ENCODE peak calls at places on chromosomes 12 and 14, in nine cellular contexts. M is colonic mucosa; V is AG10803; O is dorsolateral prefrontal cortex; C is heart right ventricle; A is CD8-positive, alpha-beta T cell; W is astrocyte of the spinal cord; S is lower lobe of right lung; U is mammary epithelial cell. I is an unnamed sample.

GRCh38 chr14:65169351-65169750 is 67.0 kb upstream of the MAX start:
- DNase-seq in M (no peak), V (peak; percentile 80), O (no peak), C (peak; percentile 10), A (no peak), W (peak; percentile 63), S (no peak), U (peak; percentile 70), I (peak; percentile 15)

GRCh38 chr12:58888131-58888783 is 32.0 kb downstream of the LRIG3 start:
- DNase-seq in M (no peak), V (peak; percentile 90), O (no peak), C (peak; percentile 38), A (no peak), W (peak; percentile 77), S (no peak), U (peak; percentile 89), I (peak; percentile 93)

GRCh38 chr14:80954771-80955299 is 586 bp upstream of the TSHR start:
- DNase-seq in M (peak; percentile 82), V (peak; percentile 89), O (peak; percentile 53), C (peak; percentile 82), A (peak; percentile 76), W (peak; percentile 77), S (peak; percentile 85), U (peak; percentile 63), I (peak; percentile 32)

GRCh38 chr12:121576851-121577391 is 3.9 kb downstream of the KDM2B start:
- DNase-seq in M (peak; percentile 40), V (peak; percentile 94), O (no peak), C (no peak), A (no peak), W (peak; percentile 84), S (no peak), U (peak; percentile 11), I (peak; percentile 73)

GRCh38 chr14:48842785-48843184 is 743.4 kb downstream of the RPS29 start:
- DNase-seq in M (no peak), V (no peak), O (no peak), C (no peak), A (no peak), W (no peak), S (no peak), U (no peak), I (no peak)

GRCh38 chr12:459430-460258 is at the start of gene B4GALNT3:
- DNase-seq in M (peak; percentile 67), V (no peak), O (no peak), C (peak; percentile 24), A (peak; percentile 16), W (no peak), S (peak; percentile 83), U (peak; percentile 54), I (no peak)

GRCh38 chr14:44895716-44896115 is 66.0 kb downstream of the KLHL28 start:
- DNase-seq in M (no peak), V (peak; percentile 89), O (no peak), C (no peak), A (no peak), W (peak; percentile 73), S (no peak), U (peak; percentile 48), I (no peak)

GRCh38 chr12:91222746-91223145 is 40.1 kb upstream of the DCN start:
- DNase-seq in M (no peak), V (peak; percentile 66), O (no peak), C (no peak), A (no peak), W (peak; percentile 83), S (no peak), U (peak; percentile 11), I (no peak)

GRCh38 chr12:104669057-104669770 is 212.5 kb downstream of the CHST11 start:
- DNase-seq in M (peak; percentile 41), V (no peak), O (peak; percentile 73), C (peak; percentile 69), A (no peak), W (peak; percentile 37), S (peak; percentile 73), U (peak; percentile 77), I (no peak)

GRCh38 chr12:96258451-96258933 is 64.3 kb downstream of the ELK3 start:
- DNase-seq in M (peak; percentile 37), V (peak; percentile 84), O (no peak), C (peak; percentile 89), A (no peak), W (peak; percentile 91), S (no peak), U (peak; percentile 39), I (no peak)

GRCh38 chr12:26845984-26846383 is 13.0 kb upstream of the ITPR2 start:
- DNase-seq in M (no peak), V (peak; percentile 84), O (no peak), C (peak; percentile 21), A (no peak), W (peak; percentile 71), S (no peak), U (no peak), I (peak; percentile 69)

GRCh38 chr12:71848212-71848611 is 8.7 kb downstream of the TBC1D15 start:
- DNase-seq in M (no peak), V (no peak), O (no peak), C (no peak), A (no peak), W (no peak), S (no peak), U (peak; percentile 35), I (no peak)

GRCh38 chr14:104550849-104551728 is 28.5 kb upstream of the C14orf180 start:
- DNase-seq in M (no peak), V (no peak), O (peak; percentile 6), C (no peak), A (no peak), W (no peak), S (no peak), U (no peak), I (no peak)

GRCh38 chr14:35285168-35285990 is 6.8 kb upstream of the PSMA6 start:
- DNase-seq in M (no peak), V (peak; percentile 5), O (no peak), C (no peak), A (no peak), W (no peak), S (no peak), U (peak; percentile 18), I (no peak)

GRCh38 chr14:68476212-68476964 is 316.5 kb downstream of the ZFP36L1 start:
- DNase-seq in M (no peak), V (peak; percentile 99), O (no peak), C (peak; percentile 51), A (no peak), W (peak; percentile 91), S (peak; percentile 72), U (peak; percentile 93), I (peak; percentile 88)

GRCh38 chr14:35861204-35861868 is 35.2 kb downstream of the BRMS1L start:
- DNase-seq in M (no peak), V (no peak), O (no peak), C (no peak), A (no peak), W (no peak), S (no peak), U (no peak), I (no peak)

GRCh38 chr14:80663541-80663940 is 278.0 kb downstream of the CEP128 start:
- DNase-seq in M (no peak), V (no peak), O (no peak), C (no peak), A (no peak), W (no peak), S (no peak), U (no peak), I (no peak)

DNA sequence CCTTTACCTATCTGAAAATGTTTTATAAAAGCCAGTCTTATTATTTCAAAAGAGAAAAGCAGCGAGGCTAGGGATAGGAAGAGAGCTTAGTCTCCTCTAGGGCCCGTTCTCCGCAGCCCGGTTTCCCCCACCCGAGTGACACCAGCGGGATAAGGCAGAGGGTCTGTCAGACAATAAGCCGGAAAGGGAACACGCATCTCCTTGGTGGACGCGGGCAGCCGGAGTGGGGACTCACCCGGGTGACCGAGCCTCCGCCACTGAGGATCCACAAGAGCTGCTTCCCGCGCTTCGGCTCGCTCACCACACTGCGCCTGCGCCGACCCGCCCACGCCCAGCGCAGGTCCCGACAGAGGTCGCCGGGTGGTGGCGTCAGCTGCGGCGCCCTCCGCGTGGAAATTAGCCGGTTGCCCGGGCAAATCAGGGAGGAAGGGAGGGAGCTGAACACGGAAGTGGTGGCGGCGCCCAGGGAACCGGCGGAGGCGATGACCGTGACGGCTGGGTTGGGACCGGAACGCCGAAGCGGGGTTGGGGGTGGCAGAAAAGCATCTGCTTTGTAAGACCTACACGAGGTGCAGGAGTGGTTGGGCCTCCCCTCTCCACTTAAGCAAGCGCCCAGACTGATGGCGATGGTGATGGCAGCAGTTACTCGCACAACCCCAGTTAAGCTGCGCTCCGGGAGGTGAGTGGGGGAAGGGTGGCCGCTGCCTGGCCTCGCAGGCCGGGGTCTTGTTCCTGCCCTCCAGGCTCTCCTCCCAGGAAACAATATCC is at the start of the genes SOCS4 and WDHD1:
- DNase-seq in M (peak; percentile 96), V (peak; percentile 90), O (peak; percentile 95), C (peak; percentile 95), A (peak; percentile 94), W (peak; percentile 94), S (peak; percentile 97), U (peak; percentile 94), I (peak; percentile 67)
- TF ChIP-seq CTCF in M (no peak), V (no peak), O (peak; percentile 41), C (peak; percentile 9), A (no peak), W (no peak), S (peak; percentile 30), U (no peak), I (no peak)

DNA sequence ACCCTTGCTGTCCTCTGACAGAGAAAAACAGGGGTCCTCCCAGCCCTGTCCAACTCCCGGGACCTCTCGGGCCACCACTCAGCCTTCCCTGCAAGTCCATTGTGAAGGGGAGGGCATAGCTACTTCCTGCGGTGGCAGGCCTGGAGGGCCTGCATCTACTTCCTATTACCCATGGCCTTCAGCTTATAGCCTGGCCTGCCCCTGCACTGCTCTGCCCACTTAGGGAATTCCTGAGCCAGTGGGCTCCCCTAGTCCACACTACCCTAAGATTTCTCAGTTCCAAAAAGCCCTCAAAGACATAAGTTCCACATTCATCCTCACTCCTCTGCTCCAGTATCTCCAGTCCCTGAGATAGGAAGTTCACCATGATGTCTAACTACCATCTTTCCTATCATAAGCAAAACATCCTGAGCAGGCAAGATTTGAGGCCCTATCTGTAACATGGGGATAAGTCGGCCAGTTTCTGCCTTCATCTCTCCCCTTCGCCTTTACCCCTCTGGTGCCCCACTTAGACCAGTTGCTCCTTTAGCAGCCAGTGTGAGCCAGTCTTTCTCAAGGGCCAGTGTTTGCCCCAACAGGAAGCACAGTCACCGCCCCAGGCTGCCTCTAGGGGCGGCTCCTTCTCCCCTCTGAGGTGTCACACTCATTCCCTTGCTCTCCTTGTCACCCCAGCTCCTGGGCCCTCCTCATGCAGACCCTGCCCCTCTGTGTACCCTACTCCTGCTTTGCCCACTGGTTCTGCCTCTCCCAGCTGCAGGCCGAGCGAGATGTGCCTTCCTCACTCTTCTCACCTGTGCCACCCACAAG is 10.9 kb downstream of the HDAC7 start:
- DNase-seq in M (no peak), V (no peak), O (no peak), C (no peak), A (peak; percentile 56), W (no peak), S (no peak), U (peak; percentile 35), I (no peak)
- TF ChIP-seq CTCF in M (no peak), V (peak; percentile 43), O (no peak), C (no peak), A (no peak), W (peak; percentile 24), S (no peak), U (peak; percentile 37), I (peak; percentile 10)

GRCh38 chr12:56993346-56993745 is 13.0 kb downstream of the ZBTB39 start:
- DNase-seq in M (peak; percentile 11), V (no peak), O (no peak), C (no peak), A (no peak), W (no peak), S (no peak), U (no peak), I (no peak)
- TF ChIP-seq CTCF in M (no peak), V (no peak), O (no peak), C (no peak), A (no peak), W (no peak), S (no peak), U (no peak), I (no peak)

GRCh38 chr12:34257093-34257492 is 234.8 kb downstream of the ALG10 start:
- DNase-seq in M (no peak), V (no peak), O (no peak), C (no peak), A (no peak), W (no peak), S (no peak), U (no peak), I (no peak)
- TF ChIP-seq CTCF in M (no peak), V (no peak), O (no peak), C (no peak), A (no peak), W (no peak), S (no peak), U (no peak), I (no peak)

I was measured in AG09319.